ENCODE peak calls at places on chromosomes 5 and 9, in seven cellular contexts. L is PC-3, U is GM23248, G is mammary epithelial cell, C is GM23338, K is fibroblast of lung, D is A673. Y is an unnamed sample.

GRCh38 chr5:504326-505148 is 19.7 kb downstream of the SLC9A3 start:
- DNase-seq in L (no peak), U (no peak), G (no peak), C (no peak), K (no peak), D (no peak), Y (no peak)

GRCh38 chr5:175460126-175460525 is 16.1 kb upstream of the DRD1 start:
- DNase-seq in L (peak; percentile 59), U (peak; percentile 50), G (peak; percentile 23), C (peak; percentile 65), K (no peak), D (peak; percentile 21), Y (no peak)

GRCh38 chr5:148290271-148291195 is 21.7 kb upstream of the SPINK7 start:
- DNase-seq in L (peak; percentile 66), U (peak; percentile 51), G (peak; percentile 32), C (peak; percentile 79), K (no peak), D (peak; percentile 13), Y (peak; percentile 4)

GRCh38 chr9:105329729-105330082 is 85.3 kb downstream of the SLC44A1 start:
- DNase-seq in L (no peak), U (peak; percentile 50), G (no peak), C (no peak), K (no peak), D (no peak), Y (no peak)

GRCh38 chr9:114110180-114110579 is 11.1 kb upstream of the KIF12 start:
- DNase-seq in L (peak; percentile 71), U (peak; percentile 82), G (no peak), C (no peak), K (peak; percentile 84), D (no peak), Y (no peak)

GRCh38 chr9:122364783-122365150 is 6.1 kb upstream of the PTGS1 start:
- DNase-seq in L (no peak), U (peak; percentile 73), G (no peak), C (no peak), K (no peak), D (no peak), Y (no peak)

GRCh38 chr5:151408633-151409243 is 38.7 kb upstream of the SLC36A1 start:
- DNase-seq in L (peak; percentile 6), U (no peak), G (no peak), C (no peak), K (no peak), D (no peak), Y (no peak)

GRCh38 chr9:35350827-35351549 is 138.9 kb upstream of the RUSC2 start:
- DNase-seq in L (peak; percentile 48), U (peak; percentile 70), G (no peak), C (no peak), K (peak; percentile 81), D (no peak), Y (no peak)

GRCh38 chr9:76425677-76426453 is 31.6 kb upstream of the RFK start:
- DNase-seq in L (no peak), U (no peak), G (no peak), C (no peak), K (no peak), D (no peak), Y (no peak)

GRCh38 chr9:115263731-115264130 is 145.8 kb upstream of the TNC start:
- DNase-seq in L (no peak), U (peak; percentile 75), G (peak; percentile 63), C (no peak), K (peak; percentile 82), D (no peak), Y (no peak)

GRCh38 chr9:125409637-125410521 is 148.3 kb downstream of the GAPVD1 start:
- DNase-seq in L (peak; percentile 36), U (peak; percentile 42), G (no peak), C (peak; percentile 74), K (peak; percentile 69), D (peak; percentile 82), Y (peak; percentile 98)

GRCh38 chr5:178404987-178405386 is 172.4 kb upstream of the PHYKPL start:
- DNase-seq in L (peak; percentile 71), U (no peak), G (peak; percentile 7), C (no peak), K (peak; percentile 13), D (no peak), Y (no peak)

GRCh38 chr5:177446184-177447065 is at the start of gene PRR7:
- DNase-seq in L (peak; percentile 79), U (peak; percentile 88), G (peak; percentile 60), C (peak; percentile 73), K (peak; percentile 79), D (peak; percentile 75), Y (no peak)

GRCh38 chr9:95991326-95991725 is 115.8 kb downstream of the ERCC6L2 start:
- DNase-seq in L (peak; percentile 41), U (no peak), G (no peak), C (no peak), K (no peak), D (no peak), Y (no peak)

GRCh38 chr9:21543187-21543586 is 61.1 kb upstream of the IFNE start:
- DNase-seq in L (no peak), U (no peak), G (no peak), C (peak; percentile 62), K (no peak), D (no peak), Y (no peak)

GRCh38 chr9:34957492-34958410 is at the start of gene PHF24:
- DNase-seq in L (no peak), U (peak; percentile 62), G (no peak), C (peak; percentile 57), K (no peak), D (peak; percentile 43), Y (no peak)

GRCh38 chr5:38715671-38716070 is 130.1 kb upstream of the OSMR start:
- DNase-seq in L (no peak), U (peak; percentile 24), G (peak; percentile 52), C (no peak), K (no peak), D (no peak), Y (peak; percentile 10)

GRCh38 chr9:130634191-130634768 is 30.1 kb upstream of the PRDM12 start:
- DNase-seq in L (no peak), U (no peak), G (no peak), C (no peak), K (no peak), D (no peak), Y (no peak)

GRCh38 chr5:89572696-89573095 is 689.7 kb upstream of the MEF2C start:
- DNase-seq in L (no peak), U (peak; percentile 71), G (no peak), C (no peak), K (peak; percentile 86), D (no peak), Y (no peak)

GRCh38 chr5:75510836-75511434 is 494 bp downstream of the CERT1 start:
- DNase-seq in L (peak; percentile 5), U (peak; percentile 66), G (no peak), C (peak; percentile 75), K (no peak), D (peak; percentile 26), Y (no peak)

DNA sequence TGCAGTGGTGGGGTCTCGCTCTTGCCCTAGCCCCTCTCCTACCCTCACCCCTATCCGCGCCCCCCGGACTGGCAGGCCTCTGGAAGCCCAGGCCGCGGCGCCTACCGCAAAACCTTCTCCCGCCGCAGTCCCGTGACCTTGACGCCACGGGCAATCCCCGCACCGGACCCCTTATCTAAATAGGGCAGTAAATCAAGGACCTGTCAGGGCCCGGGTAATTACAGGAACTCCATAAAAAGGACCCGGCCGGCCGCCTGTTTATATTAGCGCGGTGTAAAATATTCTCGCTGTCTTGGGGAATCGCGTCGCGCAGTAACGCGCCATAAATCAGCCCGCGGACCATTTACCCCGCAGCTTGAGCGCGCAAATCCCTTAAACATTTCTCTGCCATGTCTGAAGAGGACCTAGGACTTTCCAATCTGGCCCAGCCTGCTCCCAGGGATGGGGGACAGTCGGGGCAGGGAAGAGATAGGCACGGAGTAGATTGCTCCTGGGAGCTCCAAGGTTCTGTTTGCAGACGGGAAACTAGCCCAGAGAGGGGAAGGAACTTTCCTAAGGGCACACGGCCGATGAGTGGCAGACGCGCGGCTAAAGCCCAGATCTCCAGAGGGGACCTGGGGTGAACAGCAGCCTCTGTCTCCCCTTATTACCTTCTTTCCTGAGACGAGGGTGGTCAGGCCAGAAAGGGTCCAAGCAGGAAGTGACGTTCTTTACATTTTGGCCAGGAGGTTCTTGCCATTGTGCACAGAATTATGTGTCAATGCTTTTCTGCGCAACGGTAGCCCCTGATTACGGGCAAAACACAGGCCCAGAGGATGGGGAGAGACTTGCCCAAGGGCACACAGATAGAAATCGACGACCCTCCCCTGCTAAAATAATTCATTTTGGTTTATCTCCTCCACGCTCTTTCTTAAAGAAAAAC is 4.8 kb upstream of the HAND1 start:
- DNase-seq in L (no peak), U (no peak), G (no peak), C (peak; percentile 47), K (no peak), D (no peak), Y (no peak)
- TF ChIP-seq EZH2 in L (no peak), U (no peak), G (peak; percentile 89), C (peak; percentile 98), K (no peak), D (peak; percentile 95), Y (no peak)

GRCh38 chr9:33042528-33042927 is 17.5 kb downstream of the DNAJA1 start:
- DNase-seq in L (no peak), U (peak; percentile 53), G (no peak), C (no peak), K (no peak), D (no peak), Y (no peak)

GRCh38 chr9:33044677-33045282 is 19.7 kb downstream of the DNAJA1 start:
- DNase-seq in L (peak; percentile 39), U (no peak), G (peak; percentile 34), C (peak; percentile 81), K (peak; percentile 28), D (peak; percentile 55), Y (no peak)

GRCh38 chr9:33040792-33041458 is 15.9 kb downstream of the DNAJA1 start:
- DNase-seq in L (no peak), U (no peak), G (no peak), C (no peak), K (no peak), D (no peak), Y (no peak)

GRCh38 chr9:33041459-33042188 is 16.6 kb downstream of the DNAJA1 start:
- DNase-seq in L (peak; percentile 6), U (peak; percentile 46), G (no peak), C (no peak), K (no peak), D (no peak), Y (no peak)

DNA sequence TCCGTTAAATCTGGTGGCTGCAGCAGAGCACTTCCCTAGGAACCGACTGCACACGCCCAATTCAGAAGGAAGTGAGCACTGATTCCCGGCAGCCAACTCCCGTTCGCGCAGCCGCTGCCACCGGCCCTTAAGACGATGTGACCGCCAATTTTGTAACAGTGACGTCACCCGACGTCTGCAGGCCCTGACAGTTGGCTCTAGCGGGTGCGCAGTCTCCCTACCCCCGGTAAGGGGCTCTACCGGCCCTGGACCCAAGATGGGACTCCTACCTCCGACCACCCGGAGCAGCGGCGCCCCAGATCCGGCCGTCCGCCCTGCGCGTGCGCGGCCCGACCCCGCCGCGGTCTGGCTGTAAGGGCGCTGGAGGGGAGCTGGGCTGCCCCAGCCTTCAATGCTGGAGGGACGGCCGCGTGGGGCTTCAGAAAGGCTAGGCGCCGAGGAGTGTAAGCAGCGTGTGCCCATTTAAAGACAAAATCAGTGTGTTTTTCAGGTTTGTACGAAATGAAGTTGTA is 19.1 kb downstream of the DNAJA1 start:
- DNase-seq in L (peak; percentile 75), U (peak; percentile 97), G (peak; percentile 82), C (peak; percentile 89), K (peak; percentile 95), D (peak; percentile 89), Y (no peak)
- TF ChIP-seq EZH2 in L (no peak), U (no peak), G (no peak), C (no peak), K (no peak), D (no peak), Y (no peak)

GRCh38 chr5:139903450-139903804 is 107.8 kb downstream of the PSD2 start:
- DNase-seq in L (no peak), U (no peak), G (no peak), C (peak; percentile 24), K (no peak), D (no peak), Y (no peak)
- TF ChIP-seq EZH2 in L (no peak), U (no peak), G (peak; percentile 74), C (peak; percentile 76), K (no peak), D (no peak), Y (no peak)

GRCh38 chr9:135088348-135088978 is 995 bp downstream of the OLFM1 start:
- DNase-seq in L (no peak), U (no peak), G (no peak), C (peak; percentile 47), K (no peak), D (peak; percentile 43), Y (no peak)
- TF ChIP-seq EZH2 in L (no peak), U (peak; percentile 67), G (no peak), C (no peak), K (peak; percentile 41), D (no peak), Y (no peak)

Y was measured in HCT116.